ENCODE peak calls at places on chromosomes 16 and 17, in five cellular contexts. H, Z, D, K and T are unnamed samples.

GRCh38 chr17:65966311-65966710 is 225.6 kb downstream of the CEP112 start:
- DNase-seq in K (no peak), D (no peak), H (no peak), Z (no peak), T (no peak)

GRCh38 chr16:49664221-49665215 is 191.4 kb downstream of the ZNF423 start:
- DNase-seq in H (no peak), K (no peak), D (peak), Z (peak), T (no peak)

GRCh38 chr16:19823322-19823721 is 61.3 kb downstream of the GPRC5B start:
- DNase-seq in H (no peak), Z (no peak), K (no peak), D (no peak), T (no peak)

GRCh38 chr17:76504117-76504516 is 2.9 kb upstream of the RHBDF2 start:
- DNase-seq in Z (no peak), D (no peak), K (no peak), H (no peak), T (no peak)

GRCh38 chr16:16067127-16067526 is 117.7 kb downstream of the ABCC1 start:
- DNase-seq in H (peak), Z (peak), K (no peak), D (peak), T (no peak)

GRCh38 chr17:77233635-77234334 is 93.0 kb downstream of the SEC14L1 start:
- DNase-seq in D (peak), H (no peak), Z (no peak), K (no peak), T (peak)

GRCh38 chr17:12545877-12546513 is 119.7 kb upstream of the MYOCD start:
- DNase-seq in Z (no peak), K (no peak), D (peak), H (no peak), T (peak)

GRCh38 chr17:45771473-45771959 is 12.6 kb upstream of the CRHR1 start:
- DNase-seq in D (no peak), H (no peak), K (no peak), Z (no peak), T (no peak)

GRCh38 chr17:53736516-53737274 is 86.0 kb upstream of the KIF2B start:
- DNase-seq in Z (no peak), D (no peak), K (no peak), H (no peak), T (no peak)

GRCh38 chr17:17041018-17041521 is 1.2 kb upstream of the MPRIP start:
- DNase-seq in Z (peak), K (no peak), D (peak), H (no peak), T (peak)

GRCh38 chr16:450385-450784 is 24.9 kb downstream of the RAB11FIP3 start:
- DNase-seq in D (no peak), Z (no peak), H (no peak), K (no peak), T (no peak)

GRCh38 chr16:12781777-12782176 is 21.9 kb downstream of the CPPED1 start:
- DNase-seq in Z (no peak), K (no peak), D (no peak), H (no peak), T (no peak)

GRCh38 chr17:43832168-43832975 is 574 bp downstream of the MPP3 start:
- DNase-seq in K (no peak), H (no peak), D (peak), Z (peak), T (peak)

GRCh38 chr17:56786989-56787482 is 46.7 kb downstream of the C17orf67 start:
- DNase-seq in H (peak), Z (no peak), D (peak), K (peak), T (peak)

GRCh38 chr16:645852-646678 is 3.1 kb upstream of the WDR90 start:
- DNase-seq in Z (no peak), H (no peak), D (no peak), K (no peak), T (no peak)

GRCh38 chr17:65916425-65916824 is 275.5 kb downstream of the CEP112 start:
- DNase-seq in H (no peak), K (no peak), Z (no peak), D (no peak), T (no peak)

GRCh38 chr16:19008245-19008644 is 24.5 kb downstream of the TMC7 start:
- DNase-seq in D (peak), K (no peak), H (peak), Z (no peak), T (peak)

GRCh38 chr17:48873696-48874443 is 18.7 kb upstream of the ATP5MC1 start:
- DNase-seq in D (no peak), K (no peak), H (no peak), Z (no peak), T (no peak)

GRCh38 chr17:39928868-39929651 is 1.5 kb downstream of the LRRC3C start:
- DNase-seq in D (peak), H (peak), Z (no peak), K (no peak), T (peak)

GRCh38 chr16:5502467-5502869 is 404.9 kb upstream of the EEF2KMT start:
- DNase-seq in K (no peak), D (no peak), Z (no peak), H (no peak), T (no peak)

GRCh38 chr16:77212736-77213541 is 13.7 kb downstream of the SYCE1L start:
- DNase-seq in Z (peak), K (peak), H (no peak), D (no peak), T (peak)

GRCh38 chr17:68600881-68601564 is at the start of gene FAM20A:
- DNase-seq in K (no peak), D (peak), Z (peak), H (no peak), T (peak)

GRCh38 chr16:78773316-78773715 is 673.9 kb downstream of the WWOX start:
- DNase-seq in D (no peak), H (no peak), K (no peak), Z (no peak), T (no peak)

GRCh38 chr17:27268394-27269085 is 25.4 kb upstream of the WSB1 start:
- DNase-seq in H (no peak), D (no peak), Z (no peak), K (no peak), T (no peak)

GRCh38 chr17:36553459-36553858 is 8.7 kb downstream of the GGNBP2 start:
- DNase-seq in Z (no peak), D (no peak), H (no peak), K (no peak), T (no peak)

GRCh38 chr17:17526369-17526768 is 30.2 kb upstream of the RASD1 start:
- DNase-seq in H (no peak), K (no peak), D (no peak), Z (no peak), T (no peak)

GRCh38 chr17:73192894-73193701 is at the start of gene COG1:
- DNase-seq in K (peak), H (no peak), D (peak), Z (peak), T (peak)

GRCh38 chr16:2064368-2064945 is 16.7 kb downstream of the TSC2 start:
- DNase-seq in K (no peak), Z (no peak), D (no peak), H (no peak), T (no peak)

GRCh38 chr17:7404737-7405412 is 978 bp upstream of the TMEM256 start:
- DNase-seq in H (no peak), D (peak), Z (peak), K (no peak), T (no peak)

GRCh38 chr17:1000597-1001490 is 3.9 kb downstream of the TIMM22 start:
- DNase-seq in H (no peak), D (peak), Z (peak), K (no peak), T (peak)

GRCh38 chr17:44071198-44071520 is 624 bp downstream of the G6PC3 start:
- DNase-seq in H (peak), D (peak), Z (no peak), K (no peak), T (no peak)

DNA sequence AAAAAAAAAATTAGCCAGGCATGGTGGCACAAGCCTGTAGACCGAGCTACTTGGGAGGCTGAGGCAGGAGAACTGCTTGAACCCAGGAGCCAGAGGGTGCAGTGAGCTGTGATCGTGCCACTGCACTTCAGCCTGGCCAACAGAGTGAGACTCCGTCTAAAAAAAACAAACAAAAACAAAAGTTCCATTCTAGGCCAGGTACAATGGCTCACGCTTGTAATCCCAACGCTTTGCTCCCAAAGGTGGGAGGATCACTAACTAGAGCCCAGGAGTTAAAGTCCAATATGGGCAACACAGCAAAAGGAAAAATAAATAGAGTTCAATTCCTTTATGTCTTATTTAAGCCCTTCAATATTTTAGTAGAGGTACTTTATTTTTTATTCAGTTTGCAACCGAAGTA is 47.5 kb downstream of the CNOT1 start:
- DNase-seq in H (no peak), K (no peak), D (no peak), Z (no peak), T (no peak)
- TF ChIP-seq CTCF in H (no peak), K (no peak), D (no peak), Z (no peak), T (no peak)

GRCh38 chr16:54930034-54930938 is at the start of gene IRX5:
- DNase-seq in K (no peak), Z (peak), H (peak), D (peak), T (peak)
- TF ChIP-seq CTCF in K (no peak), Z (no peak), H (peak), D (peak), T (no peak)

GRCh38 chr16:30829130-30830071 is 42.4 kb upstream of the ZNF629 start:
- DNase-seq in H (no peak), K (no peak), Z (no peak), D (no peak), T (no peak)
- TF ChIP-seq CTCF in H (no peak), K (no peak), Z (no peak), D (no peak), T (peak)

GRCh38 chr16:11307639-11308492 is 26.7 kb upstream of the PRM1 start:
- DNase-seq in Z (no peak), H (no peak), K (no peak), D (no peak), T (no peak)
- TF ChIP-seq CTCF in Z (no peak), H (no peak), K (no peak), D (no peak), T (no peak)

DNA sequence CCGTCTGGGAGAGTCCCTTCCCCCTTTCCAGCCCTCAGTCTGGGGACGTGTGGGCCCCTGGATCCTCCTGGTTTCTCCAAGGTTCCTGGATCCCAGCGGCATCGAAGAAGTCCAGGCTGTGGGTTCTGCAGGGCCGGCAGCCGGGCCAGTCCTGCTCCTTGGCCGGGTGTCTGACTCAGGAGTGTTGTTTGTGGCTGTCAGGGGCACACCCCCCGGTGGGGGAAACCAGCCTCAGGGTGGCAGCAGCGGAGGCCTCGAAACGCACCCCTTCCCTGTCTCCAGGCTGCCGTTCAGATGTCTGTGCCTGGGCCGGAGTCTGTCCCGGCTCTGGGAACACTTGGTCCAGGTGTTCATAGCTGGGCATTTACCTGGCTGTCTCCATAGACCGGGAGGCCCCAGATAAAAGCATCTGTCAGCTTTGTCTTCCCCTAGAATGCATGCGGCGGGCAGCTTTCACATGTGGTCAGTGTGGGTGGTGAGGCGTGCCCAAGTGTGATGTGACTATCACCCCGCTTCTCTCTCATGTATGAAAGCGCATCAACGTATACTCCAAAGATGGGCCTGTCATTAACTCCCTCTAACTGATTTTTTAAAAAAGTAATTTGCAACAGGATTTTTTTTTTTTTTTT is 3.6 kb upstream of the RAP1GAP2 start:
- DNase-seq in Z (peak), K (peak), D (no peak), H (no peak), T (no peak)
- TF ChIP-seq CTCF in Z (no peak), K (no peak), D (no peak), H (no peak), T (no peak)

GRCh38 chr16:11102523-11102898 is 153.5 kb downstream of the SOCS1 start:
- DNase-seq in Z (no peak), K (no peak), D (no peak), H (no peak), T (no peak)

GRCh38 chr16:11101283-11101682 is 154.7 kb downstream of the SOCS1 start:
- DNase-seq in D (no peak), Z (peak), H (no peak), K (no peak), T (no peak)

GRCh38 chr16:11100239-11100750 is 155.7 kb downstream of the SOCS1 start:
- DNase-seq in Z (no peak), D (peak), H (peak), K (no peak), T (no peak)

GRCh38 chr16:11099672-11100195 is 155.4 kb downstream of the CLEC16A start:
- DNase-seq in H (no peak), K (no peak), D (no peak), Z (no peak), T (no peak)

GRCh38 chr16:11101695-11102522 is 154.1 kb downstream of the SOCS1 start:
- DNase-seq in D (peak), H (no peak), Z (no peak), K (no peak), T (no peak)
- TF ChIP-seq CTCF in D (peak), H (no peak), Z (no peak), K (no peak), T (no peak)